ENCODE peak calls at places on chromosomes 11 and 22, in eight cellular contexts. B, A, I, U, Z, D, G and X are unnamed samples.

GRCh38 chr11:96205460-96205809 is 137.6 kb downstream of the MAML2 start:
- DNase-seq in B (no peak), A (no peak), I (no peak), U (no peak), Z (no peak), D (no peak), G (no peak), X (no peak)

GRCh38 chr11:706957-707816 is 1.2 kb downstream of the EPS8L2 start:
- DNase-seq in B (no peak), A (no peak), I (peak), U (peak), Z (peak), D (peak), G (peak), X (no peak)

GRCh38 chr22:18048441-18048898 is 24.1 kb upstream of the MICAL3 start:
- DNase-seq in B (no peak), A (peak), I (peak), U (no peak), Z (no peak), D (no peak), G (peak), X (no peak)

GRCh38 chr11:57140568-57140967 is 41.2 kb upstream of the LRRC55 start:
- DNase-seq in B (no peak), A (no peak), I (no peak), U (no peak), Z (no peak), D (no peak), G (no peak), X (no peak)

GRCh38 chr22:41818596-41818995 is 14.3 kb upstream of the SREBF2 start:
- DNase-seq in B (no peak), A (no peak), I (no peak), U (no peak), Z (no peak), D (no peak), G (no peak), X (no peak)

GRCh38 chr11:8257003-8257664 is 6.5 kb downstream of the LMO1 start:
- DNase-seq in B (peak), A (no peak), I (no peak), U (no peak), Z (no peak), D (no peak), G (no peak), X (no peak)

GRCh38 chr22:43260346-43260745 is 73.4 kb upstream of the TTLL12 start:
- DNase-seq in B (no peak), A (no peak), I (no peak), U (peak), Z (no peak), D (no peak), G (no peak), X (no peak)

GRCh38 chr11:131052367-131052766 is 136.1 kb upstream of the SNX19 start:
- DNase-seq in B (no peak), A (no peak), I (no peak), U (no peak), Z (no peak), D (no peak), G (no peak), X (no peak)

GRCh38 chr11:14713518-14714244 is 70.1 kb downstream of the PDE3B start:
- DNase-seq in B (no peak), A (no peak), I (no peak), U (no peak), Z (no peak), D (no peak), G (no peak), X (no peak)

GRCh38 chr11:61974766-61975631 is 7.6 kb upstream of the FTH1 start:
- DNase-seq in B (no peak), A (no peak), I (peak), U (no peak), Z (peak), D (peak), G (peak), X (no peak)

GRCh38 chr11:6413791-6414231 is 5.1 kb downstream of the APBB1 start:
- DNase-seq in B (no peak), A (no peak), I (no peak), U (no peak), Z (no peak), D (no peak), G (no peak), X (no peak)

GRCh38 chr11:115168229-115168671 is 336.0 kb downstream of the CADM1 start:
- DNase-seq in B (no peak), A (no peak), I (no peak), U (no peak), Z (no peak), D (peak), G (no peak), X (no peak)

GRCh38 chr11:77198440-77198849 is 70.4 kb downstream of the MYO7A start:
- DNase-seq in B (peak), A (no peak), I (no peak), U (peak), Z (no peak), D (peak), G (no peak), X (no peak)

GRCh38 chr11:31366795-31367194 is 2.7 kb downstream of the DCDC1 start:
- DNase-seq in B (no peak), A (no peak), I (no peak), U (no peak), Z (no peak), D (no peak), G (no peak), X (no peak)

GRCh38 chr11:120859552-120860295 is 164.2 kb upstream of the TBCEL start:
- DNase-seq in B (no peak), A (no peak), I (no peak), U (no peak), Z (no peak), D (no peak), G (no peak), X (no peak)

GRCh38 chr11:95451682-95452081 is 220.7 kb upstream of the SESN3 start:
- DNase-seq in B (no peak), A (no peak), I (peak), U (no peak), Z (no peak), D (peak), G (no peak), X (no peak)

GRCh38 chr22:42997577-42997976 is 17.4 kb downstream of the PACSIN2 start:
- DNase-seq in B (no peak), A (no peak), I (no peak), U (no peak), Z (no peak), D (no peak), G (no peak), X (no peak)

GRCh38 chr11:12110201-12110713 is at the start of gene MICAL2:
- DNase-seq in B (peak), A (peak), I (peak), U (peak), Z (peak), D (peak), G (peak), X (peak)

GRCh38 chr11:59582006-59582405 is 33.6 kb downstream of the OSBP start:
- DNase-seq in B (no peak), A (no peak), I (no peak), U (no peak), Z (no peak), D (no peak), G (no peak), X (no peak)

GRCh38 chr11:72409458-72409857 is 24.9 kb downstream of the CLPB start:
- DNase-seq in B (no peak), A (no peak), I (no peak), U (no peak), Z (no peak), D (no peak), G (no peak), X (no peak)

GRCh38 chr11:14519692-14520085 is 497 bp downstream of the PSMA1 start:
- DNase-seq in B (peak), A (no peak), I (no peak), U (no peak), Z (no peak), D (no peak), G (no peak), X (no peak)

GRCh38 chr22:31537019-31537535 is 40.7 kb downstream of the SFI1 start:
- DNase-seq in B (no peak), A (no peak), I (no peak), U (no peak), Z (no peak), D (no peak), G (no peak), X (no peak)
- TF ChIP-seq CTCF in B (no peak), A (no peak), I (no peak), U (no peak), Z (no peak), D (no peak), G (no peak), X (no peak)

GRCh38 chr11:117418685-117419084 is 91.0 kb downstream of the CEP164 start:
- DNase-seq in B (no peak), A (no peak), I (no peak), U (no peak), Z (no peak), D (no peak), G (no peak), X (no peak)
- TF ChIP-seq CTCF in B (no peak), A (no peak), I (no peak), U (no peak), Z (no peak), D (no peak), G (no peak), X (no peak)

GRCh38 chr11:4125141-4125540 is 30.5 kb downstream of the RRM1 start:
- DNase-seq in B (no peak), A (no peak), I (peak), U (no peak), Z (no peak), D (no peak), G (no peak), X (no peak)
- TF ChIP-seq CTCF in B (no peak), A (no peak), I (no peak), U (no peak), Z (no peak), D (no peak), G (no peak), X (no peak)

GRCh38 chr22:25072406-25072805 is 119.9 kb downstream of the KIAA1671 start:
- DNase-seq in B (no peak), A (no peak), I (no peak), U (no peak), Z (no peak), D (no peak), G (no peak), X (no peak)
- TF ChIP-seq CTCF in B (no peak), A (no peak), I (no peak), U (no peak), Z (no peak), D (no peak), G (no peak), X (no peak)

GRCh38 chr11:98260983-98261382 is 759.8 kb upstream of the CNTN5 start:
- DNase-seq in B (no peak), A (no peak), I (peak), U (no peak), Z (no peak), D (peak), G (no peak), X (no peak)
- TF ChIP-seq CTCF in B (no peak), A (no peak), I (peak), U (no peak), Z (no peak), D (no peak), G (no peak), X (no peak)

GRCh38 chr22:47862394-47862793 is 1099.9 kb downstream of the TBC1D22A start:
- DNase-seq in B (no peak), A (no peak), I (no peak), U (no peak), Z (no peak), D (no peak), G (no peak), X (no peak)

GRCh38 chr22:47859891-47860290 is 1097.4 kb downstream of the TBC1D22A start:
- DNase-seq in B (no peak), A (no peak), I (no peak), U (no peak), Z (no peak), D (no peak), G (no peak), X (no peak)

GRCh38 chr22:47865626-47866025 is 1103.2 kb downstream of the TBC1D22A start:
- DNase-seq in B (no peak), A (no peak), I (no peak), U (no peak), Z (no peak), D (no peak), G (no peak), X (no peak)
- TF ChIP-seq CTCF in B (no peak), A (no peak), I (no peak), U (no peak), Z (no peak), D (no peak), G (no peak), X (no peak)

GRCh38 chr11:22634897-22635629 is 9.4 kb upstream of the FANCF start:
- DNase-seq in B (no peak), A (no peak), I (peak), U (peak), Z (no peak), D (peak), G (no peak), X (peak)

GRCh38 chr11:22635689-22636088 is 10.1 kb upstream of the FANCF start:
- DNase-seq in B (no peak), A (no peak), I (no peak), U (peak), Z (no peak), D (no peak), G (no peak), X (no peak)

DNA sequence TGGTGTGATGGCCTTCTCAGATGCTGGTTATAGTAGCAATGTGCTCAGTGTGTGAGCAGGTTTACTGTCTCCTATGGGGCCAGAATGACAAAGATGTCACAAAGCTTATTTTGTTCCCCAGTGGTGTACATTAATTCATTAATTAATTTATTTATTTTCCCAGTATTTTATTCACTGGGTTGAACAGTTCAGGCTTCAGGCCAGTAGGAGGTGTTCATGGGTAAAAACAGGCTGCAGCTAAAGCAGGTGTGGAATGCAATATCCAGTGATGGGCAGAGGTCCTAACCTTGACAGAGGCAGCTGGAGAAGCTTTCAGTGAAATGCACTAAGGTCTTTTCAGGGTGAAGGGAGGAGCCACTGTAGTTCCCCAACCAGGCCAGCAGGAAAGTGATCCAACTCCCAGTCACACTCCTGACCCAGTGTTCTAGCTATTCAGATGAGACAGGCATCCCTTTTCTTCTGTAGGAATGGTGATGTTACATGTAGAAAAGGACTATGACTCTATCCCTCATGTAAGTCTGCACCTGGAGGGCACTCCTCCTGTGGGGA is 7.8 kb upstream of the FANCF start:
- DNase-seq in B (no peak), A (no peak), I (no peak), U (peak), Z (no peak), D (no peak), G (no peak), X (no peak)
- TF ChIP-seq CTCF in B (no peak), A (no peak), I (no peak), U (peak), Z (no peak), D (no peak), G (no peak), X (no peak)

GRCh38 chr11:22728600-22729394 is 62.4 kb downstream of the GAS2 start:
- DNase-seq in B (no peak), A (no peak), I (no peak), U (no peak), Z (no peak), D (no peak), G (no peak), X (no peak)
- TF ChIP-seq CTCF in B (no peak), A (no peak), I (no peak), U (no peak), Z (no peak), D (no peak), G (no peak), X (no peak)

GRCh38 chr11:23112390-23112789 is 252.1 kb upstream of the CCDC179 start:
- DNase-seq in B (no peak), A (no peak), I (no peak), U (no peak), Z (no peak), D (no peak), G (no peak), X (no peak)
- TF ChIP-seq CTCF in B (no peak), A (no peak), I (no peak), U (no peak), Z (no peak), D (no peak), G (no peak), X (no peak)

GRCh38 chr22:37401401-37401859 is 25.8 kb downstream of the ELFN2 start:
- DNase-seq in B (no peak), A (no peak), I (peak), U (no peak), Z (no peak), D (no peak), G (peak), X (peak)

GRCh38 chr22:37403267-37403960 is 23.9 kb downstream of the ELFN2 start:
- DNase-seq in B (no peak), A (no peak), I (no peak), U (no peak), Z (no peak), D (no peak), G (no peak), X (no peak)

GRCh38 chr22:37406836-37407235 is 20.4 kb downstream of the ELFN2 start:
- DNase-seq in B (no peak), A (no peak), I (no peak), U (no peak), Z (no peak), D (no peak), G (no peak), X (no peak)

GRCh38 chr22:37401861-37402506 is 25.3 kb downstream of the ELFN2 start:
- DNase-seq in B (no peak), A (no peak), I (no peak), U (no peak), Z (no peak), D (no peak), G (no peak), X (no peak)

GRCh38 chr22:37404126-37404525 is 23.2 kb downstream of the ELFN2 start:
- DNase-seq in B (no peak), A (no peak), I (no peak), U (no peak), Z (no peak), D (no peak), G (no peak), X (no peak)
- TF ChIP-seq CTCF in B (no peak), A (no peak), I (no peak), U (no peak), Z (no peak), D (no peak), G (no peak), X (no peak)